ENCODE peak calls at places on chromosomes 16 and 17, in six cellular contexts. F is H9, S is mesenchymal stem cell, B is IMR-90, N is H1, R is trophoblast cell. U is an unnamed sample.

GRCh38 chr17:4026255-4026654 is 62.0 kb upstream of the ATP2A3 start:
- DNase-seq in F (no peak), S (no peak), B (no peak), N (no peak), R (no peak), U (no peak)

GRCh38 chr16:57512296-57513001 is 23.9 kb downstream of the CCDC102A start:
- DNase-seq in F (no peak), S (no peak), B (no peak), N (no peak), R (no peak), U (no peak)

GRCh38 chr16:83835972-83836566 is 28.3 kb downstream of the HSBP1 start:
- DNase-seq in F (no peak), S (peak), B (peak), N (no peak), R (no peak), U (no peak)

GRCh38 chr16:21169249-21169981 is 10.9 kb downstream of the LDAF1 start:
- DNase-seq in F (no peak), S (peak), B (peak), N (no peak), R (peak), U (no peak)

GRCh38 chr17:36602030-36602737 is 801 bp downstream of the MRM1 start:
- DNase-seq in F (peak), S (no peak), B (peak), N (peak), R (peak), U (no peak)

GRCh38 chr17:57277923-57278604 is 21.7 kb downstream of the MSI2 start:
- DNase-seq in F (no peak), S (no peak), B (no peak), N (no peak), R (no peak), U (no peak)

GRCh38 chr17:30483159-30483558 is 6.0 kb downstream of the GOSR1 start:
- DNase-seq in F (no peak), S (no peak), B (no peak), N (no peak), R (no peak), U (no peak)

GRCh38 chr17:43702636-43703035 is 40.9 kb upstream of the MEOX1 start:
- DNase-seq in F (peak), S (no peak), B (no peak), N (peak), R (no peak), U (no peak)

GRCh38 chr16:11586375-11586855 is 304 bp downstream of the LITAF start:
- DNase-seq in F (no peak), S (no peak), B (no peak), N (no peak), R (no peak), U (no peak)

GRCh38 chr16:81158964-81159363 is 62.8 kb upstream of the GCSH start:
- DNase-seq in F (no peak), S (no peak), B (no peak), N (no peak), R (peak), U (no peak)

GRCh38 chr16:86117756-86118155 is 218.8 kb downstream of the IRF8 start:
- DNase-seq in F (no peak), S (no peak), B (no peak), N (no peak), R (no peak), U (no peak)

GRCh38 chr17:29116652-29117439 is 63.4 kb downstream of the MYO18A start:
- DNase-seq in F (peak), S (peak), B (peak), N (peak), R (peak), U (peak)

GRCh38 chr16:89401641-89402445 is 88.5 kb downstream of the ANKRD11 start:
- DNase-seq in F (no peak), S (no peak), B (no peak), N (no peak), R (no peak), U (no peak)

GRCh38 chr16:27625050-27625697 is 75.2 kb downstream of the KATNIP start:
- DNase-seq in F (no peak), S (peak), B (peak), N (no peak), R (peak), U (no peak)

GRCh38 chr17:76271669-76272540 is 6.8 kb downstream of the UBALD2 start:
- DNase-seq in F (peak), S (peak), B (no peak), N (peak), R (peak), U (no peak)

GRCh38 chr16:22161999-22162657 is at the start of gene SDR42E2:
- DNase-seq in F (peak), S (no peak), B (no peak), N (peak), R (peak), U (no peak)

GRCh38 chr16:2713985-2714774 is 5.8 kb downstream of the PRSS27 start:
- DNase-seq in F (no peak), S (no peak), B (no peak), N (no peak), R (peak), U (no peak)
- H4K91ac ChIP-seq in F (no peak), S (no peak), B (no peak), N (no peak), R (no peak), U (no peak)

DNA sequence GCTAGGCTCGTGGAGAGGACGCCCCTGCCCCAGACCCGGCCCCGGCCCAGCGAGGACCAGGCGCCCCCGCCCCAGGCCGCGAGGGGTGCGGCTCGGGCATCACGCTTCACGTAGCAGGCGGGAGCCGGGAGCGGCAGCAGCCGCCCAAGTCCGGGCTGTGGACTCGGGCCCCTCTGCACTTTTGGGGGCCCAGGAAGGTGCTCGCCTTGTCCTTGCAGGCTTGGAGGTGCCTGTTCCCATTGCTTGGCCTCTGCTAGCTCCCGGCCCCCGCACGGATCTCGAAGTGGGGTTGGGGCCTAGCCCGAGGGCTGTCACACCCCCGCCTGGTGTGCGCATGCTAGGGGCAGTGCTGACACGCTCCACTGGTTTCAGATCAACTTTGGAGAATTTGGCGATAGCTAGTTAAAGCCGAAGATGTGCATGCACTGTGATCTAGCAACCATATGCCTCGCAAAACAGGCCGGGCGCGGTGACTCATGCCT is 55.7 kb downstream of the WSB1 start:
- DNase-seq in F (peak), S (no peak), B (no peak), N (no peak), R (peak), U (no peak)
- H4K91ac ChIP-seq in F (no peak), S (peak), B (no peak), N (no peak), R (peak), U (peak)

GRCh38 chr17:67479119-67479517 is 102.0 kb downstream of the PITPNC1 start:
- DNase-seq in F (peak), S (no peak), B (no peak), N (no peak), R (no peak), U (no peak)
- H4K91ac ChIP-seq in F (no peak), S (no peak), B (no peak), N (no peak), R (no peak), U (no peak)

GRCh38 chr16:66512589-66513404 is 37.1 kb downstream of the TK2 start:
- DNase-seq in F (no peak), S (peak), B (no peak), N (no peak), R (peak), U (no peak)

GRCh38 chr16:66511615-66512500 is 38.1 kb downstream of the TK2 start:
- DNase-seq in F (peak), S (peak), B (peak), N (peak), R (peak), U (no peak)

GRCh38 chr16:66510298-66510697 is 39.6 kb downstream of the TK2 start:
- DNase-seq in F (peak), S (no peak), B (no peak), N (no peak), R (no peak), U (no peak)

GRCh38 chr16:66509576-66509975 is 40.3 kb downstream of the TK2 start:
- DNase-seq in F (peak), S (no peak), B (no peak), N (no peak), R (no peak), U (no peak)

DNA sequence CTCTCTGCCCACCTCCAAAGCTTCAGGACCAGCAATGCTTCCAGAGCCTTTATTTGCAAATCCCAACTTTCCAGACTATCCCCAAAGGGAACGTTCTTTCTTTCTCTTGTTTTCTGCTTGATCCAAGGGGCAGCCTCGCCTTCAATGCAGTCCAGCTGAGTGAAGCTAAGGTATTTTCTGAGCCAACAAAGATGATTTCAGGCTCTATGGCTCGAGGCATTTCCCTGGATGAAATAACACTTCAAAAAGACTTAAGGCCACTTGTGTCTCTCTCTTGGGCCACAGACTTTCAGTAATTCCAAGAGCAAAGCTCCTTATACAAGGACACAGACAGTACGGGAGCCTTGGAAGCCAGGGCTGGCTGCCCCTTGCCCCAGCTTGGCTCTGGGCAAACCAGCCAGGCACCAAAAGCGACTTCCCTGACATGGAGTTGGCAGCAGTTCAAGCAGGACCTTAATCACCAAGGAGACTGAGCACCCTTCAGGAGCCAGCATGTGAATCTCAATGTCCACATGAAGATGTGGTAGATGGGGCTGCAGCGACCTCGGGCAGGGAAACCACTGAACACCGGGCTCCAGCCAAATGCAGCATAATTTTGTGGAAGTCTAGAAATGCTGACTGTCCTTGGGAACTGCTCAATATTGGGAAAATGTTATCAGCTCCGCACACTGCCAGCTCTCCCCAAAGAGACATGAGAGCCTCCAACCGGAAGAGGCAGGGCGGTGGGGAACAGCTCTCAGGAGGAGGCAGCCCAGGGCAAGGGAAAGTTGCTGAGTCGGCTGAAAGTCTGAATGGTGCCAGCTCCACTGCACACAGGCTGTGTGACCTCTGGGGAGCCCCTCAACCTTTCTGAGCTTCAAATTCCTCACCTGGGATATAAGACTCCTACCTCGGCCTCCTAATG is 39.0 kb downstream of the TK2 start:
- DNase-seq in F (no peak), S (no peak), B (no peak), N (no peak), R (no peak), U (no peak)
- H4K91ac ChIP-seq in F (peak), S (no peak), B (peak), N (no peak), R (peak), U (no peak)

DNA sequence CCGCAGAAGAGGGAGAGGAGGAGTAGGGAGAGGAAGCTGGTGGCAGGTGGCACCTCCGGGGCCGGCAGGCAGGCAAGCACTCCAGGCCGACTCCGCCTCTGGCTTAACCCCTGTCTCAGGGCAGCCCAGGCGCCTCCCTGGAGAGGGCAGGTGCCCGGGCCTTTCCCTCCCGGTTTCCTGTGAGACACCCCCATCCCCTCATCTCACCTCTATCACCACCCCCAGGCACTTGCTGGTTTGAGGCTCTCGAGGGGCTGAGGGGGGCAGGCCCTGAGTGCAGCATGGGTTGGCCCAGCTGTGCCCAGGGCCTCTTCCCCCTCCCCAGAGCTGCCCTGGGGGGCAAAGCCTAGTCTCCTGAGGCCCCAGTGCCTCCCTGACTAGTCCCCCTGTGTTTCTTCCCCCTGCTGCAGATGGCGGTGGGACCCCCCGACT is 6.0 kb downstream of the DOC2A start:
- DNase-seq in F (no peak), S (no peak), B (no peak), N (no peak), R (no peak), U (no peak)
- H4K91ac ChIP-seq in F (no peak), S (no peak), B (no peak), N (no peak), R (no peak), U (no peak)

GRCh38 chr16:14135704-14136103 is 64.6 kb downstream of the MRTFB start:
- DNase-seq in F (no peak), S (no peak), B (no peak), N (no peak), R (no peak), U (no peak)

GRCh38 chr16:14131774-14132695 is 60.9 kb downstream of the MRTFB start:
- DNase-seq in F (no peak), S (peak), B (peak), N (no peak), R (no peak), U (no peak)

GRCh38 chr16:14132696-14133048 is 61.6 kb downstream of the MRTFB start:
- DNase-seq in F (no peak), S (peak), B (peak), N (no peak), R (no peak), U (no peak)

GRCh38 chr16:14129502-14129901 is 58.4 kb downstream of the MRTFB start:
- DNase-seq in F (no peak), S (no peak), B (no peak), N (no peak), R (no peak), U (no peak)

DNA sequence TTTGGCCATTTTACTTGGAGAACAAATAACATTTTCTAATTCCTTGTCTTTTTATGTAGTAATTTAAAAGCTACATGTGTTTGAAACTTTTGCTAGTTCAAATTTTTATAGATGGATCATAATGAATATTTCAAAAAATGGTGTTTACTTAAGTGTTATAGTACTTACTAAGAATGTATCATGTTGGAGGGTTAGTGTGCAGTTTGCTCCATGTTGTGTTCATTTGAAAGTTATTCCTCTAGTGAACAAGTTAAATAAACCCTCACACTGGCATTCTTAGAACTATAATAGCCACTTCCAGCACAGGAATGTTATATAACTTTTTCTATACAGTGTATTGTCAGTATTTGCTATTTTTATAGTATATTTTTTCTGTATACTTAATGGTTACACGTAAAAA is 62.8 kb downstream of the MRTFB start:
- DNase-seq in F (no peak), S (no peak), B (peak), N (no peak), R (no peak), U (no peak)
- H4K91ac ChIP-seq in F (no peak), S (no peak), B (no peak), N (no peak), R (no peak), U (no peak)

GRCh38 chr17:70017941-70018340 is 57.1 kb upstream of the KCNJ16 start:
- DNase-seq in F (no peak), S (no peak), B (no peak), N (no peak), R (peak), U (no peak)
- H4K91ac ChIP-seq in F (no peak), S (no peak), B (no peak), N (no peak), R (no peak), U (no peak)

DNA sequence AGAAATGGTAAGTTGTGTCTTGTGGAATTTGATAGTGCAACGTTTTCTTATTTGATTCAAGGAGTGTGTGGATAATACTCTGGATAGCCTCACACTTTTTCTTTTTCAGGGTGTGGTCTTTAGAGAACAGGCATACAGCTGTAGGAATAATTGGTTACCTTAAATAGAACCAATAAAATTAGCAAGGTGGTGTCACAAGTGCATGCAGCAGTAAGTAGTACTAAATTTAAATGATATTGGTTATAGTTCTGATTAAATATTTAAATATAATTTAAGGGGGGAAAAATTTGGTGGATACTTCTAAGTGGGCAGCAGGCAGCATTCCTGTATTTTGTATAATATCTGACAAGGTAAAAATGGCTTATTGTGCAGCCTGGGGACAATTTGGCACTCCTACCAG is 3.7 kb downstream of the HAPSTR1 start:
- DNase-seq in F (no peak), S (no peak), B (no peak), N (no peak), R (no peak), U (no peak)
- H4K91ac ChIP-seq in F (no peak), S (no peak), B (no peak), N (no peak), R (no peak), U (no peak)

U was measured in neuronal stem cell.